ENCODE peak calls at places on chromosome 9, in six cellular contexts. F is mucosa of descending colon, I is sigmoid colon, H is PC-3, A is fibroblast of the aortic adventitia, M is lower leg skin. X is an unnamed sample.
A peak's percentile ranks its signal among the peaks of the same experiment; 100 is the strongest.

GRCh38 chr9:129604766-129605163 is 16.1 kb downstream of the C9orf50 start:
- DNase-seq in F (peak; percentile 34), I (no peak), H (peak; percentile 17), A (no peak), M (no peak), X (no peak)

GRCh38 chr9:116250881-116251280 is 97.3 kb downstream of the PAPPA start:
- DNase-seq in F (no peak), I (no peak), H (no peak), A (no peak), M (no peak), X (no peak)

GRCh38 chr9:24045150-24045549 is 219.1 kb upstream of the ELAVL2 start:
- DNase-seq in F (no peak), I (no peak), H (no peak), A (no peak), M (no peak), X (no peak)

GRCh38 chr9:84789463-84789830 is 119.9 kb downstream of the NTRK2 start:
- DNase-seq in F (no peak), I (no peak), H (no peak), A (no peak), M (no peak), X (peak; percentile 33)

GRCh38 chr9:114289106-114289505 is 33.8 kb upstream of the ORM1 start:
- DNase-seq in F (peak; percentile 38), I (peak; percentile 46), H (no peak), A (no peak), M (no peak), X (no peak)

GRCh38 chr9:21583628-21584027 is 101.5 kb upstream of the IFNE start:
- DNase-seq in F (no peak), I (no peak), H (no peak), A (no peak), M (no peak), X (no peak)

GRCh38 chr9:130473521-130473920 is 28.8 kb downstream of the ASS1 start:
- DNase-seq in F (no peak), I (no peak), H (no peak), A (no peak), M (no peak), X (no peak)

GRCh38 chr9:10534863-10535262 is 77.9 kb downstream of the PTPRD start:
- DNase-seq in F (no peak), I (no peak), H (peak; percentile 19), A (no peak), M (no peak), X (no peak)

GRCh38 chr9:9790216-9790872 is 822.5 kb downstream of the PTPRD start:
- DNase-seq in F (no peak), I (no peak), H (peak; percentile 44), A (peak; percentile 1), M (no peak), X (peak; percentile 39)

GRCh38 chr9:706606-707451 is 134.7 kb upstream of the DMRT1 start:
- DNase-seq in F (peak; percentile 70), I (peak; percentile 92), H (peak; percentile 49), A (peak; percentile 72), M (peak; percentile 76), X (peak; percentile 53)

GRCh38 chr9:138103824-138104206 is 226.2 kb downstream of the CACNA1B start:
- DNase-seq in F (no peak), I (peak; percentile 57), H (no peak), A (no peak), M (no peak), X (no peak)

GRCh38 chr9:78612089-78612488 is 315.2 kb downstream of the PSAT1 start:
- DNase-seq in F (no peak), I (no peak), H (peak; percentile 59), A (peak; percentile 17), M (no peak), X (peak; percentile 43)

GRCh38 chr9:11868795-11869194 is 824.4 kb upstream of the TYRP1 start:
- DNase-seq in F (no peak), I (no peak), H (no peak), A (no peak), M (no peak), X (no peak)

GRCh38 chr9:124220551-124221451 is 36.9 kb upstream of the NEK6 start:
- DNase-seq in F (no peak), I (peak; percentile 65), H (peak; percentile 93), A (peak; percentile 68), M (no peak), X (peak; percentile 56)

GRCh38 chr9:95552814-95553546 is 36.2 kb upstream of the PTCH1 start:
- DNase-seq in F (no peak), I (no peak), H (no peak), A (no peak), M (no peak), X (no peak)

GRCh38 chr9:122397749-122398148 is 26.9 kb downstream of the PTGS1 start:
- DNase-seq in F (no peak), I (no peak), H (no peak), A (no peak), M (no peak), X (no peak)

GRCh38 chr9:96719538-96720315 is 58.2 kb downstream of the ZNF510 start:
- DNase-seq in F (no peak), I (no peak), H (peak; percentile 73), A (no peak), M (no peak), X (peak; percentile 70)

GRCh38 chr9:97856857-97857602 is 4.0 kb downstream of the FOXE1 start:
- DNase-seq in F (no peak), I (no peak), H (no peak), A (no peak), M (no peak), X (no peak)

GRCh38 chr9:129305246-129305645 is 127.2 kb upstream of the IER5L start:
- DNase-seq in F (peak; percentile 37), I (peak; percentile 4), H (no peak), A (no peak), M (no peak), X (no peak)

GRCh38 chr9:96327694-96328352 is 25.8 kb upstream of the HSD17B3 start:
- DNase-seq in F (no peak), I (no peak), H (peak; percentile 80), A (peak; percentile 80), M (peak; percentile 54), X (peak; percentile 60)

GRCh38 chr9:89474939-89475338 is 23.0 kb downstream of the SEMA4D start:
- DNase-seq in F (no peak), I (peak; percentile 30), H (no peak), A (no peak), M (no peak), X (no peak)

GRCh38 chr9:129617167-129617566 is 3.7 kb downstream of the C9orf50 start:
- DNase-seq in F (no peak), I (no peak), H (peak; percentile 54), A (peak; percentile 74), M (no peak), X (peak; percentile 83)

GRCh38 chr9:99127372-99128132 is 22.6 kb downstream of the TGFBR1 start:
- DNase-seq in F (no peak), I (no peak), H (peak; percentile 71), A (peak; percentile 65), M (no peak), X (peak; percentile 98)

GRCh38 chr9:16132513-16132912 is 579.7 kb downstream of the CCDC171 start:
- DNase-seq in F (no peak), I (no peak), H (no peak), A (peak; percentile 67), M (no peak), X (no peak)

GRCh38 chr9:91949946-91950664 is at the start of gene ROR2:
- DNase-seq in F (peak; percentile 67), I (peak; percentile 89), H (peak; percentile 21), A (peak; percentile 38), M (no peak), X (peak; percentile 35)

GRCh38 chr9:35518212-35518917 is 28.5 kb downstream of the RUSC2 start:
- DNase-seq in F (no peak), I (no peak), H (peak; percentile 95), A (peak; percentile 93), M (no peak), X (peak; percentile 96)

GRCh38 chr9:35519697-35520403 is 29.9 kb downstream of the RUSC2 start:
- DNase-seq in F (no peak), I (no peak), H (no peak), A (no peak), M (no peak), X (peak; percentile 27)

GRCh38 chr9:35520404-35520790 is 30.5 kb downstream of the RUSC2 start:
- DNase-seq in F (no peak), I (no peak), H (no peak), A (no peak), M (no peak), X (no peak)

GRCh38 chr9:35517552-35518211 is 27.8 kb downstream of the RUSC2 start:
- DNase-seq in F (no peak), I (no peak), H (no peak), A (no peak), M (no peak), X (no peak)

DNA sequence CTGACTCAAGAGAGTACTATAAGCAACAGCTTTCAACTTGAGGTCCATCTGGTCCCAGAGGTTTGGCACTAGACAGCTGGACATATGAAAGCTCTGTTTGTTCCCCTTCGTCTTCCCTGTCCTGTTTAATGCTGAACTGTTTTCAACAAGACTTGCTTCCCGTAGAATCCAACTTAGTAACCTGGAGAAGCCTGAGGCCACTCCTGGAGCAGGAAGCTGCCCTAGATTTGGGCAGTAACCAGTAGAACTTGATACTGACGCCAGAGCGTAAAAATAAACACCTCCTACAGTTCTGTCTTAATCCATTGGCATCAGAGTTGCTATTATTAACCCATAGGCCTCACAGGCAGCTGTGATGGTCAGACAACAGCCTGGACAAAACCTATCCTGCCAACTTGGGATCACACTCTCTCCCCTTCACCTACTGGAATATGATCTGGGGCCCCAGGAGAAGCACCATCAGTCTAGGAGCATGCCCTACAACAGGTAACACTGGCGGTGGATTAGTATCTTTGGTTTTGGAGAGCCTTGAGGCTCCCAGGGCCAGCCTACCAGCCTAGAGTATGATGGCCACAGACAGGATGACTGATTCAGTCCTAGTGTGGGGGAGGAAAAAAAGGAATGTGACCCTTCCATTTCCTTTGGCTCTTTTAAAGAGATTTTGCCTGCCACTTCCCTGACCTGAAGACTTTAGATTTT is 29.2 kb downstream of the RUSC2 start:
- DNase-seq in F (no peak), I (no peak), H (peak; percentile 70), A (peak; percentile 73), M (no peak), X (peak; percentile 73)
- H3K4me3 ChIP-seq in F (no peak overlapping the region), I (no peak overlapping the region), H (peak overlapping the region; percentile 10), A (no peak overlapping the region), M (no peak overlapping the region), X (no peak overlapping the region)

GRCh38 chr9:132944294-132945185 is at the start of gene TSC1:
- DNase-seq in F (peak; percentile 98), I (peak; percentile 98), H (peak; percentile 81), A (peak; percentile 97), M (peak; percentile 96), X (peak; percentile 95)
- H3K4me3 ChIP-seq in F (peak within 1 kb of the TSS; percentile 99), I (peak within 1 kb of the TSS; percentile 100), H (peak within 1 kb of the TSS; percentile 96), A (peak within 1 kb of the TSS; percentile 95), M (peak within 1 kb of the TSS; percentile 98), X (peak within 1 kb of the TSS; percentile 96)

GRCh38 chr9:127792417-127793031 is 6.7 kb downstream of the CDK9 start:
- DNase-seq in F (no peak), I (no peak), H (no peak), A (no peak), M (no peak), X (no peak)
- H3K4me3 ChIP-seq in F (no peak overlapping the region), I (no peak overlapping the region), H (no peak overlapping the region), A (no peak overlapping the region), M (no peak overlapping the region), X (no peak overlapping the region)

DNA sequence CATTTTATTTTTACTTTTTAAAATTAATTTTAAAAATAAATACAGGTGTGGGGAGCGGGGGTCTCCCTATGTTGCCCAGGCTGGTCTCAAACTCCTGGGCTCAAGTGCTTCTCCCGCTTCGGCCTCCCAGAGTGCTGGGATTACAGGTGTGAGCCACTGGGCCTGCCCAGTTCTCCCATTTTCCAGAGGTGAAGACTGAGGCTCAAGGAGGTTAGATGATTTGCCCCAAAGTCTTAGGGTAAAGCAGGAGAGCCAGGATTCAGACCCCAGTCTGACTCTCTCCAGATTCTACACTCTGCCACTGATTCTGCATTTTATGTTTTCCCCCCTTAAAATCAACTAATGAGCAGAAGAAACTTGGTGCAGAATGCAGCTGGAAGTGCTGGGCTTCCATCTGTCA is 36.9 kb downstream of the CFAP77 start:
- DNase-seq in F (no peak), I (no peak), H (no peak), A (no peak), M (no peak), X (no peak)
- H3K4me3 ChIP-seq in F (no peak overlapping the region), I (no peak overlapping the region), H (no peak overlapping the region), A (no peak overlapping the region), M (no peak overlapping the region), X (no peak overlapping the region)